ENCODE peak calls at places on chromosomes 5 and 9, in six cellular contexts. B is IMR-90, E is neuronal stem cell, P is H9, W is mesendoderm, A is trophoblast cell. L is an unnamed sample.
A peak's percentile ranks its signal among the peaks of the same experiment; 100 is the strongest.

GRCh38 chr5:141441571-141442170 is 11.4 kb downstream of the PCDHGA12 start:
- DNase-seq in B (no peak), E (no peak), P (no peak), W (no peak), A (no peak), L (no peak)

GRCh38 chr9:33426843-33427293 is 20.5 kb downstream of the AQP3 start:
- DNase-seq in B (no peak), E (no peak), P (no peak), W (no peak), A (peak; percentile 77), L (no peak)

GRCh38 chr5:176614805-176615478 is 5.0 kb upstream of the GPRIN1 start:
- DNase-seq in B (peak; percentile 88), E (no peak), P (no peak), W (no peak), A (no peak), L (no peak)

GRCh38 chr5:154568597-154568996 is 90.6 kb upstream of the HAND1 start:
- DNase-seq in B (no peak), E (no peak), P (no peak), W (no peak), A (no peak), L (no peak)

GRCh38 chr5:97085787-97086181 is 56.6 kb downstream of the LIX1 start:
- DNase-seq in B (no peak), E (no peak), P (no peak), W (no peak), A (no peak), L (no peak)

GRCh38 chr5:137600721-137601360 is 101.7 kb upstream of the SPOCK1 start:
- DNase-seq in B (no peak), E (no peak), P (no peak), W (no peak), A (no peak), L (no peak)

GRCh38 chr5:180130876-180131740 is 59.5 kb upstream of the RNF130 start:
- DNase-seq in B (no peak), E (no peak), P (no peak), W (no peak), A (no peak), L (no peak)

GRCh38 chr5:35908814-35909213 is 29.6 kb downstream of the CAPSL start:
- DNase-seq in B (no peak), E (no peak), P (no peak), W (peak; percentile 89), A (no peak), L (no peak)

GRCh38 chr9:38622083-38622674 is 1.8 kb upstream of the ANKRD18A start:
- DNase-seq in B (no peak), E (peak; percentile 29), P (peak; percentile 53), W (peak; percentile 54), A (peak; percentile 65), L (no peak)

GRCh38 chr9:110126457-110126856 is 81.5 kb downstream of the C9orf152 start:
- DNase-seq in B (no peak), E (no peak), P (no peak), W (peak; percentile 28), A (no peak), L (no peak)

GRCh38 chr9:110121170-110121569 is 86.8 kb downstream of the C9orf152 start:
- DNase-seq in B (no peak), E (no peak), P (no peak), W (no peak), A (no peak), L (no peak)

GRCh38 chr9:110125207-110125751 is 82.7 kb downstream of the C9orf152 start:
- DNase-seq in B (peak; percentile 98), E (peak; percentile 87), P (peak; percentile 88), W (peak; percentile 94), A (peak; percentile 60), L (peak; percentile 69)

GRCh38 chr9:110125763-110126351 is 82.1 kb downstream of the C9orf152 start:
- DNase-seq in B (peak; percentile 41), E (no peak), P (no peak), W (no peak), A (no peak), L (no peak)

DNA sequence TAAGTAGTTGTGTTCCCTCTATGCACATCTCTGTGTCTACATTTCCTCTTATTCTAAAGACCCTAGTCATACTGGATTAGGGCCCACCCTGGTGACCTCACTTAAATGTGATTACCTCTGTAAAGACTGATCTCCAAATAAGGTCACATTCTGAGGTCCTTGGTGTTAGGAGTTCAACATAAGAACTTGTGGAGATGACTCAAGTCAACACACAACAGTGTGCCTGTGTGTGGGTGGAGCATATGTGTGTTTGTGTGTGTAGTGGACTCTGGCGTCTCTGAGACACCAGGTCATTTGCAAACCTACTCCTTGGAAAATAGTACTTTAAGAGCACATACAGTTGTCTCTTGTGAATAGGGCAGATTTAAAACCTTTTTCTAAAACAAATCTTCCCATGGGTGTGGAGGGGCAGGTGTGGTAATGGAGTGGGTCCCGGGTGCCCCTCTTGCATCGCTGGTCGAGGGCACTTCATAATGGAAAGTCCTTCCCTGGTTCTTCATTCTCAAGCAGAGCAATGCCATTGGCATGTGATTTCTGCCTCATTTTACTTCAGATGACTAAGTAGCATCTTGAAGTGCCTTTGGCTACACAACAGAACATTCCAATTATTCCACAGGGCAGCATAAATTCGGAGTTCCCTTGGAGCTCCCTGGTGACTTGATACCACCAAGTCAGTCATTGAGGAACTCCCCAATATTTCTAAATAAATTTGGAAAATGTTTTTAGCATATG is 84.4 kb downstream of the C9orf152 start:
- DNase-seq in B (peak; percentile 81), E (no peak), P (no peak), W (no peak), A (peak; percentile 76), L (no peak)
- H3K18ac ChIP-seq in B (peak overlapping the region; percentile 86), E (no peak overlapping the region), P (peak overlapping the region; percentile 25), W (no peak overlapping the region), A (peak overlapping the region; percentile 67), L (no peak overlapping the region)

DNA sequence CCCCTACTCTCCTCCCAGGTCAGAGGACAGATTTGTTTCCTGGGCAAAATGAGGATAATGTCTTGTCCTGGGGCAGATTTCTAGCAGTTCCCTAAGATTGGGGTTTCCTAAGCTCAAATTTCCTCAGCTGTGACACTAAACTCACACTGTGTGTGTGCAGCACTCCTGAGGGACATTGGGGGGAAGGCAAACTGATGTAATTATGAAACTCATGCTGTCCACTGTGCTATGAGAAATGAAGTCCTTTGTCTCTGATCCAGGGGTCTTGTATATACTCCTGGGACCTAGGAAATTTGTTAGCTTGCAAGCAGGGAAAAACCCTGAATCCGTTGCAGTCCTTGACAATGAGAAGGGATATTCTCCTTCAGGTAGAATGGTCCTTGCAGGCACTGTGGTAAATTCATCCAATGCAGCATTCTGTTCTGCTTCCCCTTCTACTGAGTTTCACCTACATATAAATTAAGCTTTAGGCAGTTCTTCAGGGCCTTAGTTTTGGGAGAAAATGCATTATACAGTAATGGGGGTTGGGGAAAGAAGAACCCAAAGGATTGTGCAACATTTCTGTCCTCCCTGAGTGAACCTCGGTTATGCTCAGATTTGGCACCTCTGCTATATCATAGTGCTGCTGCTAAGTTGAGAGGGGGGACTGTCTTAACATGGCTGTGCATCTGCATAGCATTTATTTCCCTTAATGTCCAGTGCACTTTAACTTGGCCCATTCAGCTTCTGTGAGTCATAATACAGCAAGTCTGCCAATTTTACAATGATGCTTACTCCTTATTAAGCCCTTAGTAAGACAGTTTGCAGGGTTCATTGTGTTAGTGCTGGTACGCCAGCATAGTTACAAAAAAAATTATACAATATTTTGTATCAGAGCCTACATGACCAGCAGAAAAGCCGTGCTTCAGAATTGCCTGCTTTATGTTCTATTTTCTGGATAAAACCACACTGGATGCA is 80.2 kb downstream of the PJA2 start:
- DNase-seq in B (peak; percentile 93), E (no peak), P (no peak), W (no peak), A (no peak), L (no peak)
- H3K18ac ChIP-seq in B (no peak overlapping the region), E (no peak overlapping the region), P (no peak overlapping the region), W (no peak overlapping the region), A (no peak overlapping the region), L (no peak overlapping the region)

DNA sequence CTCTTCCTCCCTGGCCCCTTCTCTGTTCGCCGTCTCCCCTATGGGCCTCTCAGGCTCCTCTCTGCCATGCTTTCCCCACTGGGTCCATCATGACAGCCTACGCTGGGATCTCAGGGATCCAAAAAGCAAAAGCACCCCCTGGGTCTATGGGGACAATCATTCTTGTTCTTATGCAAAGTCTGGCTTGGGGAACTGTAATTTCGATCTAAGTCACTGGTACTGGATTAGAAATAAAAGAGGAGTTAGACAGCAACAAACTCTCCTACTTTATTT is 86.6 kb downstream of the SLC38A9 start:
- DNase-seq in B (no peak), E (no peak), P (peak; percentile 48), W (no peak), A (no peak), L (no peak)
- H3K18ac ChIP-seq in B (peak overlapping the region; percentile 52), E (no peak overlapping the region), P (no peak overlapping the region), W (no peak overlapping the region), A (peak overlapping the region; percentile 99), L (peak overlapping the region; percentile 91)

GRCh38 chr9:133969681-133970580 is 22.2 kb downstream of the VAV2 start:
- DNase-seq in B (no peak), E (no peak), P (no peak), W (no peak), A (no peak), L (no peak)

GRCh38 chr9:133973111-133973790 is 18.9 kb downstream of the VAV2 start:
- DNase-seq in B (no peak), E (no peak), P (no peak), W (no peak), A (no peak), L (no peak)

GRCh38 chr9:133970581-133970900 is 21.6 kb downstream of the VAV2 start:
- DNase-seq in B (no peak), E (no peak), P (no peak), W (no peak), A (no peak), L (no peak)

GRCh38 chr9:133972041-133972970 is 19.8 kb downstream of the VAV2 start:
- DNase-seq in B (no peak), E (no peak), P (no peak), W (no peak), A (no peak), L (no peak)

DNA sequence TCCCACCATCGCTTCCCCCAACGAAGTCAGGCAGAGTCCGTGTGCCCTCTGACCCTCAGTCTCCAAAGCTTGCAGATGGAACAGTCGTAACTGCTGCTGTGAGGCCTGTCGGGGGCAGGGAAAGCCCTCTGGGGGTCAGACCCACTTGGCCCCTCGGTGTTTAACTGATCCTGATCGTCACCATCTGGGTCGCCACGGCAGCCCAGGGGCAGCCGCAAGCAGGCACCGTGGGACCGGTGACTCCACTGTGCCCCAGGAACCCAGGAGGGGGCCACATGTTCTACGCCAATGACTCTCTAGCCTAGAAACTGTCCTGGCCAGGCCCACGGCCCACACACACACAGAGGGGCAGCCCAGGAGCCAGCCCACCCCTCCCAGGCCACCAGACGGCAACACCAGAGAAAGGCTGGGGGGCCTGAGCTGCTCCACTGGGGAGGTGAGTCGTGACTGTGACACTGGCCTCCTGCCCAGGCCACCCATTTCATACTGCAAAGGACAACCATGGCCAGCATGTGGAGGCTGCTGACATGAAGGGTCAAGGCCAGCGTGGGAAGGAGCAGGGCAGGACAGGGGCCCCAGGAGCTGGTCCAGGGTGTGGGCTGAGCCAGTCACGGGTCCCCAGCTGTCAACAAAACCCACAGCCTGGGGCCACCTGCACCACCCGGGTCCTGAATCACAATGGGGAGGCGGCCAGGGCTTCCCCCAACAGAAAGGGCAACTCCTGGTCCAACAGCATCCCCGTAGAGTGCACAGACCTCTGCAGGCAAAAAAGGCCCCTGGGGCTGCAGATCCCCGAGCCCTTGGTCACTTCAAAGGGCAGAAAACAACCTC is 20.8 kb downstream of the VAV2 start:
- DNase-seq in B (no peak), E (no peak), P (no peak), W (no peak), A (no peak), L (no peak)
- H3K18ac ChIP-seq in B (no peak overlapping the region), E (peak overlapping the region; percentile 65), P (no peak overlapping the region), W (no peak overlapping the region), A (no peak overlapping the region), L (no peak overlapping the region)